ENCODE peak calls at places on chromosomes 13 and 19, in seven cellular contexts. One of them, this sample, is unnamed.

GRCh38 chr13:25819856-25820530 is 231.8 kb downstream of the SHISA2 start:
- DNase-seq in EL: no peak
- DNase-seq in ecto neural progenitor cell: no peak
- DNase-seq in activated CD8-positive, alpha-beta T cell treated with anti-CD3 and anti-CD28 coated beads for 36 hours: no peak
- DNase-seq in H9: no peak
- DNase-seq in C1 segment of cervical spinal cord: peak
- DNase-seq in amniotic stem cell: no peak
- DNase-seq in this sample: peak

GRCh38 chr19:21587549-21587948 is 82.1 kb downstream of the ZNF429 start:
- DNase-seq in EL: no peak
- DNase-seq in ecto neural progenitor cell: no peak
- DNase-seq in activated CD8-positive, alpha-beta T cell treated with anti-CD3 and anti-CD28 coated beads for 36 hours: no peak
- DNase-seq in H9: no peak
- DNase-seq in C1 segment of cervical spinal cord: no peak
- DNase-seq in amniotic stem cell: no peak
- DNase-seq in this sample: no peak

GRCh38 chr13:90154311-90154960 is 1193.1 kb upstream of the MIR17HG start:
- DNase-seq in EL: peak
- DNase-seq in ecto neural progenitor cell: no peak
- DNase-seq in activated CD8-positive, alpha-beta T cell treated with anti-CD3 and anti-CD28 coated beads for 36 hours: no peak
- DNase-seq in H9: no peak
- DNase-seq in C1 segment of cervical spinal cord: no peak
- DNase-seq in amniotic stem cell: no peak
- DNase-seq in this sample: no peak

GRCh38 chr13:24905242-24905641 is 141.3 kb downstream of the RNF17 start:
- DNase-seq in EL: peak
- DNase-seq in ecto neural progenitor cell: no peak
- DNase-seq in activated CD8-positive, alpha-beta T cell treated with anti-CD3 and anti-CD28 coated beads for 36 hours: no peak
- DNase-seq in H9: no peak
- DNase-seq in C1 segment of cervical spinal cord: no peak
- DNase-seq in amniotic stem cell: no peak
- DNase-seq in this sample: no peak

GRCh38 chr13:24027494-24027893 is 130.2 kb upstream of the C1QTNF9B start:
- DNase-seq in EL: no peak
- DNase-seq in ecto neural progenitor cell: no peak
- DNase-seq in activated CD8-positive, alpha-beta T cell treated with anti-CD3 and anti-CD28 coated beads for 36 hours: no peak
- DNase-seq in H9: no peak
- DNase-seq in C1 segment of cervical spinal cord: no peak
- DNase-seq in amniotic stem cell: no peak
- DNase-seq in this sample: no peak

GRCh38 chr19:42433503-42434260 is 6.5 kb upstream of the LIPE start:
- DNase-seq in EL: peak
- DNase-seq in ecto neural progenitor cell: peak
- DNase-seq in activated CD8-positive, alpha-beta T cell treated with anti-CD3 and anti-CD28 coated beads for 36 hours: peak
- DNase-seq in H9: peak
- DNase-seq in C1 segment of cervical spinal cord: no peak
- DNase-seq in amniotic stem cell: no peak
- DNase-seq in this sample: peak

GRCh38 chr19:39408392-39409206 is 2.0 kb downstream of the ZFP36 start:
- DNase-seq in EL: peak
- DNase-seq in ecto neural progenitor cell: no peak
- DNase-seq in activated CD8-positive, alpha-beta T cell treated with anti-CD3 and anti-CD28 coated beads for 36 hours: peak
- DNase-seq in H9: no peak
- DNase-seq in C1 segment of cervical spinal cord: no peak
- DNase-seq in amniotic stem cell: no peak
- DNase-seq in this sample: no peak

GRCh38 chr13:31591834-31592233 is 147.5 kb upstream of the RXFP2 start:
- DNase-seq in EL: no peak
- DNase-seq in ecto neural progenitor cell: no peak
- DNase-seq in activated CD8-positive, alpha-beta T cell treated with anti-CD3 and anti-CD28 coated beads for 36 hours: no peak
- DNase-seq in H9: no peak
- DNase-seq in C1 segment of cervical spinal cord: no peak
- DNase-seq in amniotic stem cell: no peak
- DNase-seq in this sample: peak

GRCh38 chr13:50936681-50937080 is 27.1 kb downstream of the RNASEH2B start:
- DNase-seq in EL: no peak
- DNase-seq in ecto neural progenitor cell: no peak
- DNase-seq in activated CD8-positive, alpha-beta T cell treated with anti-CD3 and anti-CD28 coated beads for 36 hours: no peak
- DNase-seq in H9: no peak
- DNase-seq in C1 segment of cervical spinal cord: no peak
- DNase-seq in amniotic stem cell: no peak
- DNase-seq in this sample: no peak

GRCh38 chr19:46606681-46607440 is 5.7 kb downstream of the CALM3 start:
- DNase-seq in EL: no peak
- DNase-seq in ecto neural progenitor cell: no peak
- DNase-seq in activated CD8-positive, alpha-beta T cell treated with anti-CD3 and anti-CD28 coated beads for 36 hours: no peak
- DNase-seq in H9: no peak
- DNase-seq in C1 segment of cervical spinal cord: no peak
- DNase-seq in amniotic stem cell: no peak
- DNase-seq in this sample: no peak

GRCh38 chr19:40342644-40343311 is 5.4 kb downstream of the C19orf47 start:
- DNase-seq in EL: no peak
- DNase-seq in ecto neural progenitor cell: no peak
- DNase-seq in activated CD8-positive, alpha-beta T cell treated with anti-CD3 and anti-CD28 coated beads for 36 hours: no peak
- DNase-seq in H9: no peak
- DNase-seq in C1 segment of cervical spinal cord: no peak
- DNase-seq in amniotic stem cell: no peak
- DNase-seq in this sample: no peak

GRCh38 chr13:111401755-111402154 is 81.3 kb downstream of the TEX29 start:
- DNase-seq in EL: no peak
- DNase-seq in ecto neural progenitor cell: no peak
- DNase-seq in activated CD8-positive, alpha-beta T cell treated with anti-CD3 and anti-CD28 coated beads for 36 hours: no peak
- DNase-seq in H9: no peak
- DNase-seq in C1 segment of cervical spinal cord: no peak
- DNase-seq in amniotic stem cell: no peak
- DNase-seq in this sample: no peak

GRCh38 chr13:80161896-80162295 is 179.0 kb downstream of the SPRY2 start:
- DNase-seq in EL: no peak
- DNase-seq in ecto neural progenitor cell: no peak
- DNase-seq in activated CD8-positive, alpha-beta T cell treated with anti-CD3 and anti-CD28 coated beads for 36 hours: no peak
- DNase-seq in H9: no peak
- DNase-seq in C1 segment of cervical spinal cord: no peak
- DNase-seq in amniotic stem cell: no peak
- DNase-seq in this sample: no peak

GRCh38 chr19:42292042-42292960 is 9.6 kb upstream of the PRR19 start:
- DNase-seq in EL: no peak
- DNase-seq in ecto neural progenitor cell: no peak
- DNase-seq in activated CD8-positive, alpha-beta T cell treated with anti-CD3 and anti-CD28 coated beads for 36 hours: no peak
- DNase-seq in H9: no peak
- DNase-seq in C1 segment of cervical spinal cord: no peak
- DNase-seq in amniotic stem cell: no peak
- DNase-seq in this sample: no peak

GRCh38 chr19:13100031-13100588 is 2.5 kb downstream of the LYL1 start:
- DNase-seq in EL: no peak
- DNase-seq in ecto neural progenitor cell: no peak
- DNase-seq in activated CD8-positive, alpha-beta T cell treated with anti-CD3 and anti-CD28 coated beads for 36 hours: peak
- DNase-seq in H9: no peak
- DNase-seq in C1 segment of cervical spinal cord: no peak
- DNase-seq in amniotic stem cell: no peak
- DNase-seq in this sample: no peak

GRCh38 chr19:18798384-18799352 is 7.6 kb upstream of the COMP start:
- DNase-seq in EL: no peak
- DNase-seq in ecto neural progenitor cell: no peak
- DNase-seq in activated CD8-positive, alpha-beta T cell treated with anti-CD3 and anti-CD28 coated beads for 36 hours: no peak
- DNase-seq in H9: peak
- DNase-seq in C1 segment of cervical spinal cord: no peak
- DNase-seq in amniotic stem cell: no peak
- DNase-seq in this sample: peak

GRCh38 chr19:49574206-49574755 is 6.1 kb downstream of the NOSIP start:
- DNase-seq in EL: no peak
- DNase-seq in ecto neural progenitor cell: no peak
- DNase-seq in activated CD8-positive, alpha-beta T cell treated with anti-CD3 and anti-CD28 coated beads for 36 hours: no peak
- DNase-seq in H9: no peak
- DNase-seq in C1 segment of cervical spinal cord: no peak
- DNase-seq in amniotic stem cell: no peak
- DNase-seq in this sample: no peak

GRCh38 chr19:30877591-30878230 is 471.5 kb downstream of the TSHZ3 start:
- DNase-seq in EL: no peak
- DNase-seq in ecto neural progenitor cell: no peak
- DNase-seq in activated CD8-positive, alpha-beta T cell treated with anti-CD3 and anti-CD28 coated beads for 36 hours: no peak
- DNase-seq in H9: peak
- DNase-seq in C1 segment of cervical spinal cord: no peak
- DNase-seq in amniotic stem cell: no peak
- DNase-seq in this sample: no peak

GRCh38 chr19:45785781-45786532 is 3.7 kb upstream of the DMPK start:
- DNase-seq in EL: no peak
- DNase-seq in ecto neural progenitor cell: no peak
- DNase-seq in activated CD8-positive, alpha-beta T cell treated with anti-CD3 and anti-CD28 coated beads for 36 hours: no peak
- DNase-seq in H9: no peak
- DNase-seq in C1 segment of cervical spinal cord: no peak
- DNase-seq in amniotic stem cell: no peak
- DNase-seq in this sample: no peak

GRCh38 chr13:32314271-32314967 is 744 bp downstream of the ZAR1L start:
- DNase-seq in EL: no peak
- DNase-seq in ecto neural progenitor cell: peak
- DNase-seq in activated CD8-positive, alpha-beta T cell treated with anti-CD3 and anti-CD28 coated beads for 36 hours: no peak
- DNase-seq in H9: no peak
- DNase-seq in C1 segment of cervical spinal cord: no peak
- DNase-seq in amniotic stem cell: no peak
- DNase-seq in this sample: no peak

GRCh38 chr13:22801402-22802003 is 379.3 kb upstream of the SGCG start:
- DNase-seq in EL: no peak
- DNase-seq in ecto neural progenitor cell: no peak
- DNase-seq in activated CD8-positive, alpha-beta T cell treated with anti-CD3 and anti-CD28 coated beads for 36 hours: no peak
- DNase-seq in H9: no peak
- DNase-seq in C1 segment of cervical spinal cord: no peak
- DNase-seq in amniotic stem cell: no peak
- DNase-seq in this sample: peak

GRCh38 chr13:89925107-89925506 is 1422.4 kb upstream of the MIR17HG start:
- DNase-seq in EL: peak
- DNase-seq in ecto neural progenitor cell: no peak
- DNase-seq in activated CD8-positive, alpha-beta T cell treated with anti-CD3 and anti-CD28 coated beads for 36 hours: no peak
- DNase-seq in H9: no peak
- DNase-seq in C1 segment of cervical spinal cord: no peak
- DNase-seq in amniotic stem cell: no peak
- DNase-seq in this sample: peak

GRCh38 chr13:43629691-43630480 is 156.9 kb downstream of the ENOX1 start:
- DNase-seq in EL: no peak
- DNase-seq in ecto neural progenitor cell: no peak
- DNase-seq in activated CD8-positive, alpha-beta T cell treated with anti-CD3 and anti-CD28 coated beads for 36 hours: no peak
- DNase-seq in H9: no peak
- DNase-seq in C1 segment of cervical spinal cord: no peak
- DNase-seq in amniotic stem cell: no peak
- DNase-seq in this sample: no peak

GRCh38 chr19:412356-413355 is 3.7 kb upstream of the C2CD4C start:
- DNase-seq in EL: no peak
- DNase-seq in ecto neural progenitor cell: peak
- DNase-seq in activated CD8-positive, alpha-beta T cell treated with anti-CD3 and anti-CD28 coated beads for 36 hours: no peak
- DNase-seq in H9: peak
- DNase-seq in C1 segment of cervical spinal cord: no peak
- DNase-seq in amniotic stem cell: no peak
- DNase-seq in this sample: peak

GRCh38 chr19:8641908-8642547 is 11.6 kb downstream of the NFILZ start:
- DNase-seq in EL: peak
- DNase-seq in ecto neural progenitor cell: no peak
- DNase-seq in activated CD8-positive, alpha-beta T cell treated with anti-CD3 and anti-CD28 coated beads for 36 hours: peak
- DNase-seq in H9: no peak
- DNase-seq in C1 segment of cervical spinal cord: no peak
- DNase-seq in amniotic stem cell: peak
- DNase-seq in this sample: peak

GRCh38 chr19:46218160-46218559 is 11.4 kb upstream of the IGFL1 start:
- DNase-seq in EL: peak
- DNase-seq in ecto neural progenitor cell: peak
- DNase-seq in activated CD8-positive, alpha-beta T cell treated with anti-CD3 and anti-CD28 coated beads for 36 hours: peak
- DNase-seq in H9: peak
- DNase-seq in C1 segment of cervical spinal cord: no peak
- DNase-seq in amniotic stem cell: no peak
- DNase-seq in this sample: peak

GRCh38 chr19:39007096-39007495 is 25.3 kb downstream of the FBXO27 start:
- DNase-seq in EL: no peak
- DNase-seq in ecto neural progenitor cell: no peak
- DNase-seq in activated CD8-positive, alpha-beta T cell treated with anti-CD3 and anti-CD28 coated beads for 36 hours: no peak
- DNase-seq in H9: no peak
- DNase-seq in C1 segment of cervical spinal cord: no peak
- DNase-seq in amniotic stem cell: no peak
- DNase-seq in this sample: peak